ENCODE peak calls at places on chromosomes 5 and 9, in nine cellular contexts. E is AG09319; J is bronchial epithelial cell; B is endothelial cell; O is GM20000; I is right atrium auricular region; Y is CD4-positive, alpha-beta T cell; A is heart right ventricle; N is tibial artery. M is an unnamed sample.

GRCh38 chr5:175629793-175630192 is 28.1 kb upstream of the HRH2 start:
- DNase-seq in E (no peak), B (no peak), J (no peak), Y (no peak), I (no peak), O (no peak), N (no peak), A (no peak), M (no peak)

GRCh38 chr9:88303785-88304495 is 84.3 kb upstream of the SPIN1 start:
- DNase-seq in O (peak; percentile 62), J (peak; percentile 16), E (no peak), B (no peak), Y (no peak), A (no peak), I (no peak), N (no peak), M (no peak)

GRCh38 chr9:114914139-114914538 is 16.3 kb downstream of the TNFSF8 start:
- DNase-seq in A (no peak), B (no peak), Y (no peak), E (no peak), N (no peak), J (no peak), O (no peak), I (no peak), M (no peak)

GRCh38 chr9:135494791-135495559 is 5.5 kb upstream of the MRPS2 start:
- DNase-seq in N (no peak), A (no peak), B (no peak), I (no peak), E (no peak), Y (no peak), J (no peak), O (no peak), M (no peak)

GRCh38 chr5:116887104-116887503 is 312.5 kb upstream of the SEMA6A start:
- DNase-seq in O (no peak), E (no peak), A (no peak), Y (no peak), J (peak; percentile 15), B (no peak), N (no peak), I (no peak), M (no peak)

GRCh38 chr5:177526791-177527190 is 10.0 kb upstream of the DDX41 start:
- DNase-seq in N (no peak), E (no peak), Y (no peak), B (no peak), O (no peak), A (no peak), I (no peak), J (no peak), M (no peak)

GRCh38 chr5:6349387-6349786 is 29.0 kb downstream of the MED10 start:
- DNase-seq in O (no peak), A (no peak), I (no peak), B (no peak), J (no peak), E (no peak), N (no peak), Y (no peak), M (no peak)

GRCh38 chr5:135591277-135591676 is 12.5 kb upstream of the CXCL14 start:
- DNase-seq in O (no peak), A (no peak), N (no peak), J (peak; percentile 79), E (no peak), I (no peak), Y (no peak), B (no peak), M (no peak)

GRCh38 chr9:7186175-7186574 is 428.4 kb downstream of the KDM4C start:
- DNase-seq in A (no peak), E (no peak), B (no peak), O (no peak), J (no peak), N (no peak), Y (no peak), I (no peak), M (no peak)

GRCh38 chr9:137742698-137743097 is 123.9 kb downstream of the EHMT1 start:
- DNase-seq in B (no peak), J (no peak), E (no peak), I (no peak), Y (no peak), O (no peak), A (no peak), N (no peak), M (no peak)

GRCh38 chr9:98415782-98416181 is 160.3 kb upstream of the TBC1D2 start:
- DNase-seq in I (no peak), Y (no peak), A (no peak), O (no peak), N (no peak), J (no peak), B (no peak), E (no peak), M (no peak)

GRCh38 chr9:98406469-98406868 is 151.0 kb upstream of the TBC1D2 start:
- DNase-seq in B (no peak), O (no peak), Y (no peak), J (no peak), I (no peak), N (no peak), A (no peak), E (no peak), M (no peak)

GRCh38 chr9:98409637-98410173 is 154.3 kb upstream of the TBC1D2 start:
- DNase-seq in Y (no peak), I (no peak), N (no peak), E (no peak), A (no peak), O (no peak), J (no peak), B (no peak), M (no peak)

GRCh38 chr9:98411981-98412561 is 156.6 kb upstream of the TBC1D2 start:
- DNase-seq in J (no peak), N (no peak), A (no peak), O (no peak), Y (no peak), I (no peak), B (no peak), E (no peak), M (no peak)

DNA sequence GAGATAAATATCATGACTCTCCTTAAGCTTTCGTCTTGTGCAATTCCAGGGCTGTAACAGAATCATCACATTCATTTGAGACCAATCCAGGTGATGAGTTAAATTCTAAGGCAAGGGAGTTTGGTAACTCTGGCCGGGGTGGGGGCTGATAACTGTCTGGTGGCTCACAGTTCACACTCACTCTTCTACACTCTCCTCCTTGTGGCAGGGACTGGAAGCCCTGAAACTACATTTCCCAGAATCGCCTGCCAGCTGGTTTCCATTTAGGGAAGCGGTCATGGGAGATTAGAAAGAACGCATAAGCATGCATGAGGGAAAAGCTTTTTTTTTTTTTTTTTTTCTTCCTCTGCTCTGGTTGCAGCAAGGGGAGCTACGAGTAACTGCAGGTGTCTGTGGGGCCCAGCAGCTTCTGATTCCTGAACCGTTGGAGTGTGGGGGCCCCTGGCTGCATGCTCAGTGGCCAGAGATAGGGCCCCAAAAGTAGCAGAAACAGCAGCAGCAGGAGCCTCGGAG is 154.8 kb upstream of the TBC1D2 start:
- DNase-seq in E (peak; percentile 84), N (no peak), O (no peak), Y (no peak), A (peak; percentile 62), I (no peak), B (peak; percentile 41), J (peak; percentile 47), M (no peak)
- TF ChIP-seq CTCF in E (peak; percentile 58), N (no peak), O (no peak), Y (no peak), A (no peak), I (no peak), B (no peak), J (peak; percentile 22), M (peak; percentile 32)

DNA sequence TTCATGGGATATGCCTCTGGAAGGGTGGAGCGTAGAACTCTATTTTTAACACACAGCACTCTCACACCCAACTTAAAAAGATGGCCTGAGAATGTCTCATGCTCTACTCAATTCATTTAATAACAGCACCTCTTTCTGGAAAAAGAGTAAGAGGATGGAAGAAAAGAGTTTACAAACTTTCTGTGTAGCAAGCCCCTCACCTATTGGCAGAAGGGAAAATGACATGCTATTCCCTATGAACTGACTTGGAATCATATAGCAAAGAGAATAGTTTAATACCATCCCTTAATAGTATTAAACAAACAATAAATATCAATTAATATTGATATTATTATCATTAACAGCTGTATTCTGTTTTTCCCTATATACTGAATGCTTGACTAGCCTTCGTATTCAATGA is 233.3 kb downstream of the KCTD16 start:
- DNase-seq in O (no peak), Y (no peak), B (no peak), I (no peak), N (no peak), E (no peak), J (no peak), A (no peak), M (no peak)
- TF ChIP-seq CTCF in O (no peak), Y (no peak), B (no peak), I (no peak), N (no peak), E (no peak), J (no peak), A (no peak), M (peak; percentile 7)

DNA sequence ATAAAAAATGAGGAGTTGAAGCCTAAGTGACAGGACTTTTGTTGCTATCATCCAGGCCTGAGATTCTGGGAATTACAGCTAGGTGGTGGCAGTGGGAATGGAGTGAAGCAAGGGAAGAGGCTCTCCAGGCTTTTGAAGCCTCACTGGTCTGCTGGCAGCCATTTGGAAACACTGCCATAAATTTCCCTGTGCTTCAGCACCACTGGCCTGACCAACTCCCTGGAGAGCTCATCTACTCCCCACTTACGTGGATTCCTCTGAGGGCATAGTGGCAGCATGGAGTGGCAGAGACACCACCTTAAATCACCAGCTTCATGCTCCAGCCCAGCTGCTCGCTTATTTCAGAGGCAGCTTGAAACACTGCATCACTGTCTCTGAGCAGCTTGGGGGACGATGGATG is 518.2 kb downstream of the TLR4 start:
- DNase-seq in I (no peak), A (no peak), B (peak; percentile 6), Y (no peak), E (no peak), O (no peak), J (no peak), N (no peak), M (no peak)
- TF ChIP-seq CTCF in I (no peak), A (no peak), B (no peak), Y (no peak), E (no peak), O (no peak), J (no peak), N (no peak), M (peak; percentile 6)

GRCh38 chr9:134169166-134169565 is 4.8 kb upstream of the RNU6ATAC start:
- DNase-seq in O (no peak), A (no peak), B (no peak), J (no peak), I (no peak), N (no peak), Y (no peak), E (no peak), M (no peak)

GRCh38 chr9:134169724-134170401 is 5.5 kb upstream of the RNU6ATAC start:
- DNase-seq in J (no peak), B (no peak), E (no peak), I (no peak), Y (no peak), O (no peak), A (no peak), N (no peak), M (no peak)

GRCh38 chr9:134167530-134167931 is 3.2 kb upstream of the RNU6ATAC start:
- DNase-seq in A (no peak), E (no peak), J (peak; percentile 15), Y (no peak), B (no peak), N (no peak), I (no peak), O (no peak), M (no peak)

GRCh38 chr9:134170525-134171315 is 6.4 kb upstream of the RNU6ATAC start:
- DNase-seq in N (no peak), I (no peak), J (no peak), Y (no peak), A (no peak), B (no peak), O (no peak), E (no peak), M (no peak)

GRCh38 chr9:134168731-134169130 is 4.4 kb upstream of the RNU6ATAC start:
- DNase-seq in I (no peak), B (no peak), N (no peak), E (no peak), J (no peak), A (no peak), O (no peak), Y (no peak), M (no peak)
- TF ChIP-seq CTCF in I (no peak), B (peak; percentile 54), N (no peak), E (no peak), J (peak; percentile 19), A (no peak), O (no peak), Y (no peak), M (peak; percentile 28)